ENCODE peak calls at places on chromosomes 1 and 21, in seven cellular contexts. Z is amniotic stem cell; G is RWPE2; X is lung; H is activated CD8-positive, alpha-beta memory T cell treated with anti-CD3 and anti-CD28 coated beads for 1 hour; I is endothelial cell; U is brain microvascular endothelial cell. S is an unnamed sample.

GRCh38 chr21:40278345-40278744 is 411.1 kb downstream of the PCP4 start:
- DNase-seq in X (no peak), Z (no peak), U (no peak), G (no peak), I (no peak), H (no peak), S (no peak)

GRCh38 chr1:58649555-58649954 is 50.3 kb downstream of the MYSM1 start:
- DNase-seq in H (no peak), G (no peak), X (no peak), I (no peak), U (no peak), Z (no peak), S (no peak)

GRCh38 chr1:60598055-60598910 is 484.1 kb upstream of the NFIA start:
- DNase-seq in X (no peak), Z (no peak), H (no peak), I (no peak), U (no peak), G (no peak), S (peak)

GRCh38 chr1:204731997-204732396 is 46.5 kb upstream of the LRRN2 start:
- DNase-seq in H (no peak), I (no peak), U (no peak), Z (no peak), X (no peak), G (no peak), S (no peak)

GRCh38 chr1:233662503-233663105 is 48.7 kb downstream of the KCNK1 start:
- DNase-seq in G (no peak), Z (no peak), U (no peak), H (no peak), X (no peak), I (no peak), S (peak)

GRCh38 chr1:40199126-40199525 is 37.9 kb downstream of the RLF start:
- DNase-seq in G (no peak), X (no peak), I (no peak), U (no peak), H (no peak), Z (no peak), S (no peak)

GRCh38 chr1:14102180-14102579 is 402.2 kb downstream of the PRDM2 start:
- DNase-seq in U (no peak), Z (no peak), G (no peak), X (no peak), I (no peak), H (no peak), S (no peak)

GRCh38 chr21:26769613-26770188 is 75.5 kb downstream of the ADAMTS1 start:
- DNase-seq in G (no peak), H (no peak), U (peak), X (no peak), I (peak), Z (peak), S (peak)

GRCh38 chr1:231694081-231694443 is 67.5 kb downstream of the DISC1 start:
- DNase-seq in X (no peak), H (no peak), I (no peak), Z (no peak), U (no peak), G (no peak), S (no peak)

GRCh38 chr21:37371041-37371397 is 4.4 kb downstream of the DYRK1A start:
- DNase-seq in U (no peak), I (no peak), Z (no peak), H (no peak), X (no peak), G (no peak), S (no peak)

GRCh38 chr1:174160109-174160473 is 771 bp downstream of the RABGAP1L start:
- DNase-seq in U (peak), H (no peak), Z (peak), X (peak), G (no peak), I (peak), S (peak)

GRCh38 chr1:109389638-109390341 is 7.9 kb downstream of the SORT1 start:
- DNase-seq in H (no peak), Z (no peak), U (no peak), X (no peak), I (no peak), G (no peak), S (no peak)

GRCh38 chr1:223084466-223084865 is 58.6 kb downstream of the TLR5 start:
- DNase-seq in G (no peak), Z (no peak), I (no peak), H (no peak), X (no peak), U (no peak), S (no peak)

GRCh38 chr1:42962641-42963377 is 4.1 kb upstream of the SLC2A1 start:
- DNase-seq in X (no peak), I (peak), U (no peak), H (no peak), G (peak), Z (no peak), S (peak)

GRCh38 chr1:160800142-160800541 is 4.2 kb downstream of the LY9 start:
- DNase-seq in G (no peak), X (no peak), Z (no peak), H (no peak), I (no peak), U (no peak), S (no peak)

GRCh38 chr1:17617787-17618557 is 78.5 kb downstream of the ARHGEF10L start:
- DNase-seq in U (peak), Z (no peak), I (no peak), G (no peak), X (peak), H (no peak), S (peak)

GRCh38 chr1:213106298-213106697 is 55.3 kb downstream of the RPS6KC1 start:
- DNase-seq in I (no peak), H (no peak), Z (no peak), G (no peak), X (no peak), U (no peak), S (no peak)

GRCh38 chr1:24112381-24113169 is 640 bp upstream of the MYOM3 start:
- DNase-seq in U (peak), Z (no peak), H (peak), I (peak), G (no peak), X (peak), S (peak)

S was measured in astrocyte of the spinal cord.